ENCODE peak calls at places on chromosomes 13 and 19, in four cellular contexts. W is B cell, L is RWPE2, T is stomach. C is an unnamed sample.

GRCh38 chr13:97116754-97117153 is 105.4 kb upstream of the MBNL2 start:
- DNase-seq in W (no peak), L (no peak), T (no peak), C (no peak)

GRCh38 chr13:23323946-23324709 is 109.4 kb downstream of the SACS start:
- DNase-seq in W (no peak), L (no peak), T (no peak), C (no peak)

GRCh38 chr19:40143612-40144011 is 47.6 kb upstream of the MAP3K10 start:
- DNase-seq in W (peak), L (no peak), T (no peak), C (no peak)

GRCh38 chr19:40070058-40070457 is 14.0 kb upstream of the ZNF780B start:
- DNase-seq in W (no peak), L (no peak), T (no peak), C (no peak)

GRCh38 chr19:39303373-39304184 is 7.4 kb downstream of the IFNL1 start:
- DNase-seq in W (no peak), L (no peak), T (no peak), C (no peak)

GRCh38 chr13:101522607-101523006 is 70.1 kb downstream of the ITGBL1 start:
- DNase-seq in W (no peak), L (no peak), T (no peak), C (no peak)

GRCh38 chr13:27379694-27380596 is 44.5 kb upstream of the GTF3A start:
- DNase-seq in W (peak), L (no peak), T (peak), C (peak)

GRCh38 chr13:52842440-52842839 is 6.0 kb downstream of the PCDH8 start:
- DNase-seq in W (no peak), L (no peak), T (no peak), C (no peak)

GRCh38 chr19:15113245-15114152 is 6.3 kb downstream of the SYDE1 start:
- DNase-seq in W (no peak), L (no peak), T (no peak), C (no peak)

GRCh38 chr19:15111758-15112157 is 4.6 kb downstream of the SYDE1 start:
- DNase-seq in W (no peak), L (no peak), T (no peak), C (no peak)

GRCh38 chr19:15110418-15110815 is 3.2 kb downstream of the SYDE1 start:
- DNase-seq in W (no peak), L (no peak), T (no peak), C (no peak)

GRCh38 chr19:15114153-15114540 is 6.9 kb downstream of the SYDE1 start:
- DNase-seq in W (no peak), L (no peak), T (no peak), C (no peak)

GRCh38 chr19:15112385-15112784 is 5.2 kb downstream of the SYDE1 start:
- DNase-seq in W (no peak), L (no peak), T (no peak), C (no peak)
- TF ChIP-seq CTCF in W (no peak), L (no peak), T (no peak), C (no peak)

DNA sequence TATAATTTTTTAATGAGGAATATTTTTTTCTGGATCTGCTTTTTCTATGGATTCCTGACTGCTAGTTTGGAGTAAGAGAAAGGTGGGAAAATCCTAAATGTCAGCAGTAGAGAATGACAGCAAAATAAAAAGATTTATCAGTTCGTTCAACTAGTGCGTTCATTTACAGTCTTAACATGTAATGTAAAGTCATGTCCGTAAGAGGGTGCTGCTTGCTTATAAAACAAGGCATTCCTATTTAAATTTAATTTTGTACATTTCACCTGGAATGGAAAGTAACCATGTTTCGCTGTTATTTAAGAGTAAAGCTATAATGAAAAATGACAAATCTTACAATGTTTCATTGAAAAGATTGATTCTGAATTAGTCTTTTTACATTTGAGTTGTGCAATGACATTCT is 76.6 kb downstream of the ZMYM2 start:
- DNase-seq in W (no peak), L (no peak), T (no peak), C (no peak)
- TF ChIP-seq CTCF in W (no peak), L (no peak), T (no peak), C (no peak)

GRCh38 chr19:5253403-5254110 is 87.1 kb downstream of the PTPRS start:
- DNase-seq in W (no peak), L (no peak), T (no peak), C (no peak)
- TF ChIP-seq CTCF in W (no peak), L (no peak), T (no peak), C (no peak)

DNA sequence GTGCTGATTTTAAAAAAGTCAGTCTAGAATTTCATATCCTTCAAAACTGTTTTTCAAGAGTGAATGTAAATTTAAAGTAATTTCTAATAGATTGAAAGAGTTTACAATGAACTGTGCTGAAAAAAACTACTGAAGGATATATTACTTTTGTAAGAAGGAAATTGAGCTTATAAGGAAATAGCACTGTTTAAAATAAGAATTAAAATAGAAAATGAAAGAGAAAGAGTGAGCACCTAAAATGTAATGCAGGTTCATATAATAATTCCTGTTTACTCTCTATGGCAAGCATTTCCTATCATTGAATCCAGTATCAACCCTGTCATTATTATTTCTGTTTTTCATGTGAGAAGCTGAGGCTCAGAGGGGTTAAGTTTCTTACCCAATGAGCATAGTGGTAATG is 57.3 kb downstream of the AKAP11 start:
- DNase-seq in W (no peak), L (no peak), T (no peak), C (no peak)
- TF ChIP-seq CTCF in W (no peak), L (no peak), T (no peak), C (no peak)